ENCODE peak calls at places on chromosomes 4 and X, in ten cellular contexts. D, V, K, O, Q, M, S, N, R and A are unnamed samples.

GRCh38 chrX:70026851-70027200 is 22.9 kb downstream of the AWAT2 start:
- DNase-seq in D (no peak), V (no peak), K (no peak), O (no peak), Q (no peak), M (no peak), S (no peak), N (no peak), R (no peak), A (no peak)

GRCh38 chr4:56626963-56627362 is 54.1 kb downstream of the HOPX start:
- DNase-seq in D (no peak), V (no peak), K (no peak), O (no peak), Q (no peak), M (no peak), S (no peak), N (no peak), R (no peak), A (no peak)

GRCh38 chr4:184309241-184310170 is 91.8 kb upstream of the ENPP6 start:
- DNase-seq in D (no peak), V (no peak), K (no peak), O (no peak), Q (no peak), M (no peak), S (no peak), N (no peak), R (no peak), A (no peak)

GRCh38 chr4:127623755-127624087 is 9.0 kb upstream of the INTU start:
- DNase-seq in D (no peak), V (no peak), K (peak), O (no peak), Q (no peak), M (no peak), S (no peak), N (peak), R (peak), A (no peak)

GRCh38 chr4:152259866-152260265 is 276.0 kb downstream of the FBXW7 start:
- DNase-seq in D (no peak), V (no peak), K (no peak), O (no peak), Q (no peak), M (no peak), S (no peak), N (no peak), R (no peak), A (no peak)

GRCh38 chrX:74370482-74370881 is 50.8 kb upstream of the SLC16A2 start:
- DNase-seq in D (no peak), V (no peak), K (no peak), O (no peak), Q (no peak), M (no peak), S (no peak), N (no peak), R (no peak), A (no peak)

GRCh38 chr4:6372649-6373525 is 99.5 kb downstream of the PPP2R2C start:
- DNase-seq in D (no peak), V (peak), K (peak), O (no peak), Q (peak), M (no peak), S (peak), N (peak), R (no peak), A (no peak)

GRCh38 chr4:25769251-25769650 is 93.5 kb downstream of the SEL1L3 start:
- DNase-seq in D (no peak), V (no peak), K (no peak), O (no peak), Q (no peak), M (no peak), S (no peak), N (peak), R (no peak), A (no peak)

GRCh38 chr4:122668241-122668640 is 47.4 kb upstream of the IL21 start:
- DNase-seq in D (no peak), V (no peak), K (no peak), O (no peak), Q (no peak), M (no peak), S (no peak), N (no peak), R (no peak), A (no peak)